ENCODE peak calls at places on chromosomes 12 and 14, in five cellular contexts. One of them, this sample, is unnamed.

GRCh38 chr12:115213538-115213961 is 529.6 kb upstream of the TBX3 start:
- DNase-seq in pons: no peak
- DNase-seq in iris pigment epithelial cell: no peak
- DNase-seq in GM20000: no peak
- DNase-seq in MV-4-11: no peak
- DNase-seq in this sample: no peak

GRCh38 chr12:113880337-113880736 is 85.8 kb downstream of the RBM19 start:
- DNase-seq in MV-4-11: no peak
- DNase-seq in pons: no peak
- DNase-seq in iris pigment epithelial cell: no peak
- DNase-seq in GM20000: no peak
- DNase-seq in this sample: no peak

GRCh38 chr14:61659582-61659981 is 35.7 kb upstream of the HIF1A start:
- DNase-seq in MV-4-11: peak
- DNase-seq in GM20000: no peak
- DNase-seq in iris pigment epithelial cell: peak
- DNase-seq in pons: no peak
- DNase-seq in this sample: no peak

GRCh38 chr14:37045340-37046061 is 126.9 kb downstream of the SLC25A21 start:
- DNase-seq in GM20000: no peak
- DNase-seq in pons: no peak
- DNase-seq in MV-4-11: no peak
- DNase-seq in iris pigment epithelial cell: no peak
- DNase-seq in this sample: no peak

GRCh38 chr14:70378687-70379086 is 19.2 kb upstream of the COX16 start:
- DNase-seq in iris pigment epithelial cell: no peak
- DNase-seq in pons: no peak
- DNase-seq in MV-4-11: no peak
- DNase-seq in GM20000: no peak
- DNase-seq in this sample: no peak

GRCh38 chr12:45468751-45469615 is 253.1 kb downstream of the ANO6 start:
- DNase-seq in GM20000: no peak
- DNase-seq in pons: no peak
- DNase-seq in iris pigment epithelial cell: no peak
- DNase-seq in MV-4-11: no peak
- DNase-seq in this sample: no peak

GRCh38 chr12:106953352-106954260 is 2.1 kb upstream of the TMEM263 start:
- DNase-seq in pons: no peak
- DNase-seq in iris pigment epithelial cell: peak
- DNase-seq in MV-4-11: no peak
- DNase-seq in GM20000: no peak
- DNase-seq in this sample: no peak

GRCh38 chr12:93153321-93153720 is 224.2 kb upstream of the EEA1 start:
- DNase-seq in iris pigment epithelial cell: peak
- DNase-seq in MV-4-11: peak
- DNase-seq in GM20000: no peak
- DNase-seq in pons: no peak
- DNase-seq in this sample: no peak

GRCh38 chr12:47773062-47773857 is at the start of gene SLC48A1:
- DNase-seq in iris pigment epithelial cell: peak
- DNase-seq in GM20000: peak
- DNase-seq in MV-4-11: peak
- DNase-seq in pons: peak
- DNase-seq in this sample: peak

GRCh38 chr14:65261425-65261920 is 151.1 kb upstream of the FUT8 start:
- DNase-seq in MV-4-11: no peak
- DNase-seq in GM20000: no peak
- DNase-seq in pons: no peak
- DNase-seq in iris pigment epithelial cell: peak
- DNase-seq in this sample: peak

This sample was measured in mesenchymal stem cell.